ENCODE peak calls at places on chromosome 2, in eight cellular contexts. O, C, E, V, L, Q, F and N are unnamed samples.

GRCh38 chr2:58976374-58977055 is 735.4 kb upstream of the FANCL start:
- DNase-seq in V (no peak), L (no peak), Q (peak; percentile 48), F (no peak), O (no peak), C (no peak), E (no peak), N (no peak)

GRCh38 chr2:199379251-199379650 is 78.5 kb downstream of the SATB2 start:
- DNase-seq in E (no peak), F (no peak), Q (no peak), L (peak; percentile 57), C (no peak), O (peak; percentile 15), V (peak; percentile 1), N (peak; percentile 36)

GRCh38 chr2:133438026-133438425 is 130.2 kb downstream of the NCKAP5 start:
- DNase-seq in C (no peak), Q (no peak), E (no peak), V (peak; percentile 36), L (no peak), F (no peak), O (no peak), N (no peak)

GRCh38 chr2:241846406-241846805 is 12.3 kb downstream of the PDCD1 start:
- DNase-seq in Q (no peak), F (no peak), V (no peak), L (no peak), E (no peak), O (no peak), C (no peak), N (no peak)

GRCh38 chr2:140567734-140568133 is 1563.1 kb downstream of the LRP1B start:
- DNase-seq in Q (no peak), E (no peak), L (peak; percentile 26), C (no peak), V (no peak), O (no peak), F (no peak), N (no peak)

GRCh38 chr2:10194021-10194820 is 71.7 kb downstream of the RRM2 start:
- DNase-seq in Q (no peak), L (no peak), C (no peak), F (no peak), E (no peak), V (no peak), O (no peak), N (no peak)

GRCh38 chr2:60551241-60552095 is 2.0 kb downstream of the BCL11A start:
- DNase-seq in Q (no peak), L (peak; percentile 62), E (no peak), O (no peak), C (no peak), F (no peak), V (peak; percentile 32), N (no peak)

GRCh38 chr2:238994432-238994831 is 146.5 kb downstream of the TWIST2 start:
- DNase-seq in O (no peak), V (no peak), F (no peak), Q (no peak), C (no peak), E (no peak), L (no peak), N (no peak)

GRCh38 chr2:18117592-18117991 is 239.1 kb downstream of the KCNS3 start:
- DNase-seq in V (no peak), E (no peak), F (no peak), L (peak; percentile 42), Q (peak; percentile 1), O (no peak), C (no peak), N (no peak)